ENCODE peak calls at places on chromosomes 4 and X, in five cellular contexts. D is IMR-90, C is mesendoderm, M is trophoblast cell, T is H1. V is an unnamed sample.

GRCh38 chr4:94408549-94409374 is 43.0 kb upstream of the PDLIM5 start:
- DNase-seq in D (peak), C (peak), M (peak), T (no peak), V (no peak)

GRCh38 chr4:5199912-5200311 is 148.6 kb downstream of the STK32B start:
- DNase-seq in D (no peak), C (no peak), M (no peak), T (no peak), V (no peak)

GRCh38 chrX:10101269-10101668 is 55.5 kb upstream of the CLCN4 start:
- DNase-seq in D (peak), C (no peak), M (peak), T (no peak), V (no peak)

GRCh38 chrX:290476-291166 is 9.4 kb downstream of the PLCXD1 start:
- DNase-seq in D (no peak), C (no peak), M (no peak), T (no peak), V (no peak)

GRCh38 chr4:113756005-113756410 is 5.5 kb downstream of the CAMK2D start:
- DNase-seq in D (peak), C (peak), M (no peak), T (no peak), V (no peak)

GRCh38 chr4:148649669-148650331 is 207.6 kb upstream of the NR3C2 start:
- DNase-seq in D (peak), C (peak), M (peak), T (no peak), V (no peak)

GRCh38 chrX:27132851-27133250 is 330.3 kb downstream of the PPP4R3C start:
- DNase-seq in D (no peak), C (no peak), M (no peak), T (no peak), V (no peak)

GRCh38 chrX:47958943-47959342 is 44.8 kb downstream of the ZNF182 start:
- DNase-seq in D (no peak), C (peak), M (peak), T (no peak), V (no peak)

GRCh38 chr4:188822698-188823097 is 683.5 kb downstream of the TRIML1 start:
- DNase-seq in D (no peak), C (peak), M (peak), T (peak), V (peak)

GRCh38 chrX:68114573-68115199 is 318.6 kb downstream of the OPHN1 start:
- DNase-seq in D (peak), C (no peak), M (no peak), T (no peak), V (no peak)

GRCh38 chr4:24850669-24851068 is 55.3 kb downstream of the SOD3 start:
- DNase-seq in D (peak), C (peak), M (no peak), T (no peak), V (no peak)

GRCh38 chr4:40180356-40180755 is 16.5 kb upstream of the RHOH start:
- DNase-seq in D (peak), C (no peak), M (peak), T (no peak), V (no peak)

GRCh38 chrX:91434351-91435168 is at the start of gene PABPC5:
- DNase-seq in D (peak), C (peak), M (peak), T (peak), V (peak)

GRCh38 chr4:148211533-148211932 is 230.7 kb downstream of the NR3C2 start:
- DNase-seq in D (no peak), C (no peak), M (peak), T (no peak), V (no peak)

GRCh38 chr4:35725131-35725530 is 519.2 kb downstream of the ARAP2 start:
- DNase-seq in D (no peak), C (peak), M (no peak), T (peak), V (no peak)

GRCh38 chr4:76714226-76714625 is 183.7 kb downstream of the SOWAHB start:
- DNase-seq in D (no peak), C (no peak), M (peak), T (no peak), V (no peak)

GRCh38 chr4:106277140-106277680 is 38.8 kb downstream of the TBCK start:
- DNase-seq in D (peak), C (no peak), M (no peak), T (no peak), V (no peak)

GRCh38 chr4:17376205-17376604 is 135.7 kb downstream of the QDPR start:
- DNase-seq in D (peak), C (no peak), M (no peak), T (no peak), V (no peak)

GRCh38 chrX:48800574-48801280 is 1.1 kb upstream of the HDAC6 start:
- DNase-seq in D (no peak), C (peak), M (peak), T (no peak), V (no peak)

GRCh38 chr4:8167291-8167690 is 8.7 kb upstream of the ABLIM2 start:
- DNase-seq in D (no peak), C (no peak), M (no peak), T (no peak), V (no peak)

GRCh38 chrX:133645977-133646750 is 230.9 kb upstream of the GPC4 start:
- DNase-seq in D (peak), C (no peak), M (peak), T (no peak), V (no peak)

GRCh38 chr4:4401049-4401448 is 14.1 kb downstream of the NSG1 start:
- DNase-seq in D (no peak), C (no peak), M (no peak), T (no peak), V (no peak)

GRCh38 chr4:10140866-10141759 is 24.5 kb upstream of the WDR1 start:
- DNase-seq in D (no peak), C (peak), M (no peak), T (no peak), V (no peak)

GRCh38 chr4:88939697-88940096 is 117.3 kb downstream of the FAM13A start:
- DNase-seq in D (peak), C (no peak), M (no peak), T (no peak), V (no peak)

GRCh38 chr4:5204781-5205180 is 153.5 kb downstream of the STK32B start:
- DNase-seq in D (no peak), C (no peak), M (no peak), T (no peak), V (no peak)

GRCh38 chr4:90904018-90904417 is 776.8 kb downstream of the CCSER1 start:
- DNase-seq in D (no peak), C (peak), M (no peak), T (no peak), V (no peak)

GRCh38 chr4:80831383-80832361 is 198.8 kb upstream of the BMP3 start:
- DNase-seq in D (peak), C (no peak), M (peak), T (no peak), V (no peak)

GRCh38 chr4:59848457-59848856 is 1351.7 kb upstream of the ADGRL3 start:
- DNase-seq in D (no peak), C (peak), M (no peak), T (peak), V (peak)

GRCh38 chr4:147325566-147325965 is 155.3 kb upstream of the EDNRA start:
- DNase-seq in D (peak), C (no peak), M (no peak), T (no peak), V (no peak)

GRCh38 chr4:152989554-152989970 is 53.4 kb downstream of the FHDC1 start:
- DNase-seq in D (no peak), C (no peak), M (no peak), T (no peak), V (no peak)

GRCh38 chr4:53709693-53710092 is 118.4 kb upstream of the LNX1 start:
- DNase-seq in D (no peak), C (no peak), M (no peak), T (no peak), V (no peak)

GRCh38 chr4:86769794-86770193 is 79.4 kb downstream of the SLC10A6 start:
- DNase-seq in D (no peak), C (no peak), M (no peak), T (no peak), V (no peak)

GRCh38 chr4:119099227-119099910 is 36.3 kb upstream of the MYOZ2 start:
- DNase-seq in D (peak), C (no peak), M (peak), T (no peak), V (no peak)

GRCh38 chrX:107117993-107118321 is 665 bp downstream of the RBM41 start:
- DNase-seq in D (no peak), C (peak), M (no peak), T (no peak), V (peak)

GRCh38 chr4:52244103-52244772 is 193.1 kb downstream of the SPATA18 start:
- DNase-seq in D (no peak), C (no peak), M (no peak), T (no peak), V (no peak)

GRCh38 chrX:2614911-2615310 is 76.2 kb upstream of the CD99 start:
- DNase-seq in D (peak), C (peak), M (peak), T (no peak), V (no peak)
- H3K4me3 ChIP-seq in D (no peak), C (no peak), M (no peak), T (no peak), V (no peak)

DNA sequence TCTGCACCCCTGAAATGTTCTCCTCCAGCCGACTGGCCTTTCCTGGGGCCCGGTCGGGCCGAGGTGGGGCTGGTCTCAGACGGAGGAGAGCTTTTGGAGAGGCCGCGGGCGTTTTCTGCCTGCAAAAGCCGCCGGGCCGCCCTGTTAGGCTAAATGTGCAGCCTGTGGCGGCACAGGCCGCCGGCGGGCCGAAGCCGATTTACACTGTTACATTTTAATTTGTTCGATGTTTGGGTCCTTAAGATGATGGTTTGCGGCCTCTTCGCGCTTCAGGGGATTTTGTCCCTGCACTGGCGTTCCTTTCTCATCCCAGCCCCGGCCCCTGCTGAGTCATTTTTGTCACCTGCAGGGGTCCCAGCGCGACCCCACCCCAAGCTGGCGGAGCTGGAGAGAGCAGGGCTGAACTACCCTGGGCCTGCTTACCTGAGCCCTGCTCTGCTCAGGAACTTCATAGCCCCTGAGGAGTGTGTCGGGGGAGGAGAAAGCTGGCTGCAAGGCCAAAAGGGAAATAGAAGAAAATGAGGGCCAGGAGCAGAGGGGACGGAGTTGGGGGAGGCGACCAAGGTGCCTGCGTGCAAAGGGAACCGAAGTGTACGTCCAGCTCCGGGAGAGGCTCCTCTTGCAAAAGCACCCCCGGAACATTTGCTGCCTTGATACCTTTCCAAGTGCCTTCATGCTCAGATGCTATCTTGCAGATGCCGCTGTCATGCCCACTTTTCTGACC is 861 bp upstream of the RBBP7 start:
- DNase-seq in D (no peak), C (peak), M (peak), T (no peak), V (peak)
- H4K8ac ChIP-seq in D (peak), C (no peak), M (peak), T (peak), V (no peak)

GRCh38 chrX:15721911-15722310 is 16.2 kb upstream of the CA5B start:
- DNase-seq in D (peak), C (no peak), M (no peak), T (no peak), V (no peak)
- H3K4me3 ChIP-seq in D (no peak), C (no peak), M (no peak), T (no peak), V (no peak)

GRCh38 chrX:81996166-81996565 is 794.3 kb downstream of the SH3BGRL start:
- DNase-seq in D (no peak), C (no peak), M (no peak), T (no peak), V (no peak)
- H4K8ac ChIP-seq in D (no peak), C (no peak), M (no peak), T (no peak), V (no peak)

GRCh38 chrX:72715546-72715945 is 1.4 kb upstream of the PHKA1 start:
- DNase-seq in D (no peak), C (no peak), M (no peak), T (no peak), V (no peak)

GRCh38 chrX:72716766-72717165 is 2.7 kb upstream of the PHKA1 start:
- DNase-seq in D (peak), C (no peak), M (no peak), T (no peak), V (no peak)

GRCh38 chrX:72712094-72712755 is 1.9 kb downstream of the PHKA1 start:
- DNase-seq in D (peak), C (peak), M (no peak), T (no peak), V (no peak)

GRCh38 chrX:72714471-72714916 is 388 bp upstream of the PHKA1 start:
- DNase-seq in D (peak), C (peak), M (peak), T (peak), V (peak)

GRCh38 chrX:72713130-72713529 is 976 bp downstream of the PHKA1 start:
- DNase-seq in D (no peak), C (no peak), M (no peak), T (no peak), V (no peak)
- H3K4me3 ChIP-seq in D (no peak), C (no peak), M (no peak), T (no peak), V (no peak)

DNA sequence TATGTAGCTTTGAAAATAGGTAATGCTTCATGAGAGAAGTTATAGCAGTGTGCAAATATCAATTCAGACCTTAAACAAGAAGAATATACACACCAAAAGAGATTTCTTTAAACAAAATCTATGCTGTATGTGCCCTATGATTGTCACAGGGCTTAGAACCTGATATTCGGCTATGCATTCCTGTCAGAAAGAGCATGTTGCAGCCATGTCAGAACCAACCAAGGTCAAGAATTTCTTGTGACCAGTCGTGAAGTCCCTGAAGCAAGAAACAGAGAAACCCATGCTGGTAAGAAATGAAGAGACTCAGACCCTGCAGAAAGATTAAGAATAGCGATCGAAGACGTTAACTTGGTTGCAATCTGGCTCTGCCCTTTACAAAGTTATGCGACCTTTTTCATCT is 210.3 kb upstream of the SPIN4 start:
- DNase-seq in D (no peak), C (no peak), M (peak), T (no peak), V (no peak)
- H4K8ac ChIP-seq in D (no peak), C (no peak), M (no peak), T (no peak), V (no peak)

DNA sequence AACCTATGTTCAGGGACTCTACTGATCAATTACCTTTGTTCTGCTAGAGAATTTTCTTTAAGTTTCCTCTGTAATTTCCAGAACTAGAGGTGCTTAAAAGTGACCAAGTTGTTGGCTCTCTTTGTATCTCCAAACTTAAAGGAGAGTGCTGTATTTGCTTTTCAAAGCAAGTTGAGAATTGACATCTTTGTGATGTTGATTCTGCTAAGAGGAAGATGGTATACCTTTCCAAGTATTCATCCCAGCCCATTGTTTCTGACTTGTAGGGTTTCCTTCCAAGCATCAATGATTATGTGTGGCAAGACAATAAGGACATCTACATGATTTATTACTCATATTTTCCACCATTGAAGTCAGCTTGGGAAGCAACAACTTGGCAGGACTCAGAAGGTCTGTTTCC is 190.6 kb downstream of the GC start:
- DNase-seq in D (no peak), C (peak), M (no peak), T (peak), V (no peak)
- H3K4me3 ChIP-seq in D (no peak), C (no peak), M (no peak), T (no peak), V (no peak)

GRCh38 chrX:3713937-3714434 is 537 bp upstream of the PRKX start:
- DNase-seq in D (no peak), C (peak), M (peak), T (no peak), V (no peak)
- H4K8ac ChIP-seq in D (no peak), C (peak), M (peak), T (no peak), V (no peak)